ENCODE peak calls at places on chromosomes 13 and 19, in six cellular contexts. One of them, this sample, is unnamed.

GRCh38 chr13:34349091-34349722 is 531.3 kb downstream of the RFC3 start:
- DNase-seq in heart left ventricle: peak; percentile 76
- DNase-seq in breast epithelium: peak; percentile 70
- DNase-seq in cardiac muscle cell: peak; percentile 96
- DNase-seq in heart right ventricle: peak; percentile 77
- DNase-seq in neural progenitor cell: no peak
- DNase-seq in this sample: no peak

GRCh38 chr19:55087542-55087935 is 11.9 kb downstream of the EPS8L1 start:
- DNase-seq in heart left ventricle: no peak
- DNase-seq in cardiac muscle cell: peak; percentile 32
- DNase-seq in neural progenitor cell: no peak
- DNase-seq in breast epithelium: no peak
- DNase-seq in heart right ventricle: no peak
- DNase-seq in this sample: no peak

GRCh38 chr19:54480048-54480447 is 7.0 kb upstream of the CDC42EP5 start:
- DNase-seq in neural progenitor cell: no peak
- DNase-seq in cardiac muscle cell: no peak
- DNase-seq in heart right ventricle: no peak
- DNase-seq in breast epithelium: no peak
- DNase-seq in heart left ventricle: no peak
- DNase-seq in this sample: no peak

GRCh38 chr13:76043882-76044281 is 407.8 kb downstream of the LMO7 start:
- DNase-seq in cardiac muscle cell: no peak
- DNase-seq in breast epithelium: no peak
- DNase-seq in neural progenitor cell: peak; percentile 19
- DNase-seq in heart right ventricle: no peak
- DNase-seq in heart left ventricle: no peak
- DNase-seq in this sample: no peak

GRCh38 chr13:98216135-98216565 is 39.1 kb upstream of the RNF113B start:
- DNase-seq in breast epithelium: no peak
- DNase-seq in heart right ventricle: peak; percentile 47
- DNase-seq in cardiac muscle cell: peak; percentile 24
- DNase-seq in neural progenitor cell: no peak
- DNase-seq in heart left ventricle: peak; percentile 57
- DNase-seq in this sample: peak; percentile 93

GRCh38 chr13:50484472-50485113 is 358.9 kb downstream of the DLEU7 start:
- DNase-seq in heart left ventricle: no peak
- DNase-seq in cardiac muscle cell: no peak
- DNase-seq in neural progenitor cell: no peak
- DNase-seq in heart right ventricle: no peak
- DNase-seq in breast epithelium: no peak
- DNase-seq in this sample: no peak

GRCh38 chr19:54653181-54653809 is 9.5 kb upstream of the LILRB4 start:
- DNase-seq in breast epithelium: no peak
- DNase-seq in cardiac muscle cell: peak; percentile 29
- DNase-seq in heart right ventricle: no peak
- DNase-seq in neural progenitor cell: no peak
- DNase-seq in heart left ventricle: no peak
- DNase-seq in this sample: peak; percentile 52

GRCh38 chr13:31885994-31886393 is 145.6 kb upstream of the FRY start:
- DNase-seq in breast epithelium: no peak
- DNase-seq in neural progenitor cell: peak; percentile 13
- DNase-seq in cardiac muscle cell: peak; percentile 39
- DNase-seq in heart left ventricle: peak; percentile 32
- DNase-seq in heart right ventricle: peak; percentile 45
- DNase-seq in this sample: peak; percentile 10

GRCh38 chr19:7631577-7631976 is 1.9 kb downstream of the PCP2 start:
- DNase-seq in heart right ventricle: no peak
- DNase-seq in breast epithelium: no peak
- DNase-seq in cardiac muscle cell: no peak
- DNase-seq in neural progenitor cell: no peak
- DNase-seq in heart left ventricle: no peak
- DNase-seq in this sample: no peak

GRCh38 chr19:42325896-42326771 is 699 bp downstream of the MEGF8 start:
- DNase-seq in breast epithelium: no peak
- DNase-seq in heart right ventricle: no peak
- DNase-seq in neural progenitor cell: no peak
- DNase-seq in cardiac muscle cell: no peak
- DNase-seq in heart left ventricle: no peak
- DNase-seq in this sample: no peak

GRCh38 chr19:18294467-18294864 is 13.0 kb upstream of the JUND start:
- DNase-seq in breast epithelium: no peak
- DNase-seq in neural progenitor cell: peak; percentile 50
- DNase-seq in heart right ventricle: no peak
- DNase-seq in heart left ventricle: no peak
- DNase-seq in cardiac muscle cell: no peak
- DNase-seq in this sample: no peak

GRCh38 chr19:45553464-45553863 is 31.1 kb downstream of the OPA3 start:
- DNase-seq in heart right ventricle: no peak
- DNase-seq in cardiac muscle cell: no peak
- DNase-seq in heart left ventricle: no peak
- DNase-seq in neural progenitor cell: peak; percentile 85
- DNase-seq in breast epithelium: no peak
- DNase-seq in this sample: no peak

GRCh38 chr19:30565680-30566079 is 193.5 kb downstream of the ZNF536 start:
- DNase-seq in heart left ventricle: no peak
- DNase-seq in breast epithelium: no peak
- DNase-seq in neural progenitor cell: no peak
- DNase-seq in cardiac muscle cell: no peak
- DNase-seq in heart right ventricle: no peak
- DNase-seq in this sample: no peak
- H3K4me1 ChIP-seq in heart left ventricle: no peaks in the 10 kb centered on the region
- H3K4me1 ChIP-seq in breast epithelium: no peaks in the 10 kb centered on the region
- H3K4me1 ChIP-seq in neural progenitor cell: no peaks in the 10 kb centered on the region
- H3K4me1 ChIP-seq in cardiac muscle cell: no peaks in the 10 kb centered on the region
- H3K4me1 ChIP-seq in heart right ventricle: no peaks in the 10 kb centered on the region
- H3K4me1 ChIP-seq in this sample: peaks cover 7% of the 10 kb centered on the region

GRCh38 chr13:36475468-36475867 is 43.2 kb downstream of the CCNA1 start:
- DNase-seq in heart right ventricle: no peak
- DNase-seq in breast epithelium: no peak
- DNase-seq in heart left ventricle: no peak
- DNase-seq in neural progenitor cell: peak; percentile 26
- DNase-seq in cardiac muscle cell: peak; percentile 22
- DNase-seq in this sample: peak; percentile 84
- TF ChIP-seq CTCF in heart right ventricle: no peak
- TF ChIP-seq CTCF in breast epithelium: no peak
- TF ChIP-seq CTCF in heart left ventricle: no peak
- TF ChIP-seq CTCF in neural progenitor cell: peak; percentile 24
- TF ChIP-seq CTCF in cardiac muscle cell: peak; percentile 16
- TF ChIP-seq CTCF in this sample: peak; percentile 68

GRCh38 chr19:35125746-35126623 is 8.9 kb downstream of the LGI4 start:
- DNase-seq in heart left ventricle: no peak
- DNase-seq in breast epithelium: no peak
- DNase-seq in cardiac muscle cell: no peak
- DNase-seq in neural progenitor cell: no peak
- DNase-seq in heart right ventricle: no peak
- DNase-seq in this sample: no peak

GRCh38 chr19:35122687-35123551 is 7.3 kb downstream of the FXYD3 start:
- DNase-seq in heart right ventricle: no peak
- DNase-seq in breast epithelium: no peak
- DNase-seq in heart left ventricle: no peak
- DNase-seq in neural progenitor cell: peak; percentile 59
- DNase-seq in cardiac muscle cell: no peak
- DNase-seq in this sample: no peak

GRCh38 chr19:35125270-35125717 is 9.6 kb downstream of the LGI4 start:
- DNase-seq in cardiac muscle cell: no peak
- DNase-seq in breast epithelium: no peak
- DNase-seq in heart left ventricle: no peak
- DNase-seq in neural progenitor cell: no peak
- DNase-seq in heart right ventricle: no peak
- DNase-seq in this sample: no peak

GRCh38 chr19:35123573-35123972 is 8.0 kb downstream of the FXYD3 start:
- DNase-seq in breast epithelium: no peak
- DNase-seq in cardiac muscle cell: no peak
- DNase-seq in heart left ventricle: no peak
- DNase-seq in heart right ventricle: no peak
- DNase-seq in neural progenitor cell: no peak
- DNase-seq in this sample: no peak

DNA sequence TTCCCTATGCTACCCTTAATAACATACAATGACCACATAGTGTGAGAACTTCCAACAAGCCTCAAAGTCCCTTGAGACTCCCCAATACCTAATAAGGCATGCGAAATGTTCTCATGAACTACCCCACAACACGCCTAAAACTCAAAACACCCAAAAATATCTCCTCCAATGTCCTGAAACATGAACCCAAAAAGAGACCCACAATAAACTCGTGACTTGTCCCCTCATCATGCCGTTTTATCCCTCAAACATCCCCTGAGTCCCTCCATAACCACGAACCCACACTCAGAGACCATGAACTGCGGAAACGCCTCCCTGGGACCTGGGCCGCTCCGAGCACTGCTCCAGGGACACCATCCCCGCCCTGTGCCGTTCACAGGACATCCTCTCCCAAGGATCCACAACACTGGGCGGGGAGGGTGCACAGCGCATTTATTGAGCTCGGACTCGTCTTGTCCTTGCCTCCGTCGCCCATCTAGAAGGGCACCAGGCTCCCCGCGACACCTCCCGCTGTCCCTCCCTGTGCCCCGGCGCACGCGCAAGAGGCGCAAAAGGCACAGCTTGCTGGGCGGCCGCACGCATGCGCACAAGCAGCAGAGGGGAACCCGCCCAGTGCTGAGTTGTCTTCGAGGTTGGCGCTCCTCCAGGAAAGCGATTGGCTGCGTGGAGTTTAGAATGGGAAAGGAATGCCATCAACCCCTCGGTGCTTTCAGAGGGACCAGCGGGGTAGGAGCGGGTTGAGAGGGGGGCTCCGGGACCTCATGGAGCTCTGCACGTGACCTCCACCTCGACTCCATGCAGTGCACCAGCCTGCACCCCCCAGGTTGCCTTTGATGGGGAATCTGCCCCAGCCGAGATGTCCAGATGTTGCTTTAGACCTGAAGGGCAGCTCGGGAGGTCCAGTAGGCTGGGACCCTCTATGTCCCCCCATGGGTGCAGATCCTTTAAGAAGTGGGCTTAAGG is 8.8 kb downstream of the FXYD3 start:
- DNase-seq in heart right ventricle: peak; percentile 95
- DNase-seq in cardiac muscle cell: peak; percentile 94
- DNase-seq in heart left ventricle: peak; percentile 95
- DNase-seq in neural progenitor cell: peak; percentile 33
- DNase-seq in breast epithelium: peak; percentile 94
- DNase-seq in this sample: peak; percentile 94
- H3K4me1 ChIP-seq in heart right ventricle: peaks cover 18% of the 10 kb centered on the region
- H3K4me1 ChIP-seq in cardiac muscle cell: no peaks in the 10 kb centered on the region
- H3K4me1 ChIP-seq in heart left ventricle: peaks cover 23% of the 10 kb centered on the region
- H3K4me1 ChIP-seq in neural progenitor cell: peaks cover 15% of the 10 kb centered on the region
- H3K4me1 ChIP-seq in breast epithelium: peaks cover 38% of the 10 kb centered on the region
- H3K4me1 ChIP-seq in this sample: peaks cover 11% of the 10 kb centered on the region

GRCh38 chr13:86974995-86975328 is 696.2 kb upstream of the SLITRK5 start:
- DNase-seq in cardiac muscle cell: peak; percentile 0
- DNase-seq in breast epithelium: no peak
- DNase-seq in neural progenitor cell: peak; percentile 46
- DNase-seq in heart left ventricle: no peak
- DNase-seq in heart right ventricle: no peak
- DNase-seq in this sample: no peak
- TF ChIP-seq CTCF in cardiac muscle cell: no peak
- TF ChIP-seq CTCF in breast epithelium: no peak
- TF ChIP-seq CTCF in neural progenitor cell: peak; percentile 49
- TF ChIP-seq CTCF in heart left ventricle: no peak
- TF ChIP-seq CTCF in heart right ventricle: no peak
- TF ChIP-seq CTCF in this sample: peak; percentile 16

GRCh38 chr19:11198769-11199469 is 1.6 kb upstream of the KANK2 start:
- DNase-seq in cardiac muscle cell: no peak
- DNase-seq in neural progenitor cell: no peak
- DNase-seq in heart left ventricle: no peak
- DNase-seq in breast epithelium: no peak
- DNase-seq in heart right ventricle: no peak
- DNase-seq in this sample: no peak
- H3K4me1 ChIP-seq in cardiac muscle cell: peaks cover 13% of the 10 kb centered on the region
- H3K4me1 ChIP-seq in neural progenitor cell: no peaks in the 10 kb centered on the region
- H3K4me1 ChIP-seq in heart left ventricle: peaks cover 63% of the 10 kb centered on the region
- H3K4me1 ChIP-seq in breast epithelium: peaks cover 6% of the 10 kb centered on the region
- H3K4me1 ChIP-seq in heart right ventricle: peaks cover 37% of the 10 kb centered on the region
- H3K4me1 ChIP-seq in this sample: peaks cover 41% of the 10 kb centered on the region